ENCODE peak calls at places on chromosomes 2 and 18, in seven cellular contexts. V is bronchial epithelial cell, K is aorta, X is thoracic aorta, Y is endothelial cell of umbilical vein, A is tibial nerve, N is fibroblast of lung. B is an unnamed sample. For H3K36me3, the result is how much of the 10 kb centered on the place peaks cover.

GRCh38 chr2:46657042-46657504 is 177.7 kb downstream of the TMEM247 start:
- DNase-seq in V (peak), K (no peak), X (no peak), Y (peak), A (peak), N (peak), B (no peak)

GRCh38 chr2:12719400-12720104 is 2.8 kb downstream of the TRIB2 start:
- DNase-seq in V (peak), K (no peak), X (no peak), Y (peak), A (no peak), N (peak), B (peak)

GRCh38 chr2:195545811-195546210 is 111.2 kb upstream of the SLC39A10 start:
- DNase-seq in V (no peak), K (no peak), X (no peak), Y (no peak), A (no peak), N (no peak), B (no peak)

GRCh38 chr18:45621068-45621511 is 5.8 kb downstream of the SLC14A2 start:
- DNase-seq in V (peak), K (no peak), X (no peak), Y (peak), A (no peak), N (peak), B (no peak)

GRCh38 chr18:70450658-70451253 is 161.9 kb downstream of the SOCS6 start:
- DNase-seq in V (peak), K (no peak), X (no peak), Y (no peak), A (no peak), N (peak), B (no peak)

GRCh38 chr2:15749460-15750432 is 158.1 kb downstream of the DDX1 start:
- DNase-seq in V (no peak), K (no peak), X (no peak), Y (peak), A (no peak), N (no peak), B (peak)

GRCh38 chr2:197863744-197864143 is 59.4 kb downstream of the PLCL1 start:
- DNase-seq in V (no peak), K (no peak), X (no peak), Y (no peak), A (no peak), N (no peak), B (no peak)

GRCh38 chr2:72984172-72984671 is 66.9 kb downstream of the EMX1 start:
- DNase-seq in V (no peak), K (peak), X (no peak), Y (no peak), A (no peak), N (peak), B (no peak)

GRCh38 chr2:166413255-166413654 is 37.5 kb upstream of the SCN9A start:
- DNase-seq in V (peak), K (no peak), X (no peak), Y (no peak), A (no peak), N (no peak), B (peak)

DNA sequence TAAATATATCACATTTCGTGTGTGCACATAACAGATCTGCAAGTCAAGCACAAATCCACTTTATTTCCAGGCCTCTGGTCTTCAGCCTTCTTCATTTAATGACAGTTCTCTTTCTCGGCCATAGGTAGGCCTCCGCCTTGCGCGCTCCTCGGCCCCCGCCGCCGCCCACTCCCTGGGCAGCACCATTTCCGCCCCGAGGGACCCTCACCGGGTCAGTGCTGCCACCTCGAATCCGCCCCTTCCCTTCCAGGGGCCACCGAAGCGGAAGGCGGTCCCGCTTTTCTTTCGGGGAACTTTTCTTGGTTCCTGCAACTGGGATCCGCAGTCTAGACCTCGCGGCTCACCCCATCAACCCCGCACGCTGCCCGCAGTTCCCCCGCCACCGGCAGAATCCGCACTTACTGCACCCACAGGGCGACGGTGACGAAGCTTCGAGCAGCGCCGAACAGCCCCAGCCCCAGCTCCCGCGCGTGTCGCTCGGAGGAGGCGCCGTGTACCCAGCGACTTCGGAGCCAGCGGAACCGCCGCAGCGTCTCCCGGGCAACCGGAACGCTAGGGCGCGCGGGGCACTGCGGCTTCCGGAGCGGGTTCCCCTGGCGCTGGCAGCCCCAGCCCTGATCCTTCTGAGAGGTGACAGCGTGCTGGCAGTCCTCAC is at the start of gene CDKL4:
- DNase-seq in V (no peak), K (no peak), X (no peak), Y (no peak), A (no peak), N (no peak), B (no peak)
- H3K36me3 ChIP-seq in V (under half), K (under half), X (under half), Y (under half), A (under half), N (under half), B (under half)

GRCh38 chr2:129720761-129721160 is 258.7 kb upstream of the RAB6C start:
- DNase-seq in V (no peak), K (no peak), X (no peak), Y (no peak), A (no peak), N (no peak), B (no peak)

GRCh38 chr2:129721841-129722240 is 257.6 kb upstream of the RAB6C start:
- DNase-seq in V (no peak), K (no peak), X (no peak), Y (no peak), A (no peak), N (no peak), B (no peak)

GRCh38 chr2:129722306-129723020 is 257.0 kb upstream of the RAB6C start:
- DNase-seq in V (no peak), K (no peak), X (no peak), Y (no peak), A (no peak), N (no peak), B (no peak)

GRCh38 chr2:129724021-129724757 is 255.3 kb upstream of the RAB6C start:
- DNase-seq in V (no peak), K (no peak), X (no peak), Y (no peak), A (no peak), N (no peak), B (no peak)

GRCh38 chr2:129723277-129724020 is 256.0 kb upstream of the RAB6C start:
- DNase-seq in V (no peak), K (no peak), X (no peak), Y (no peak), A (no peak), N (no peak), B (no peak)
- H3K36me3 ChIP-seq in V (under half), K (under half), X (under half), Y (under half), A (under half), N (under half), B (under half)

GRCh38 chr2:241680827-241681599 is 5.6 kb downstream of the DTYMK start:
- DNase-seq in V (peak), K (no peak), X (no peak), Y (peak), A (no peak), N (peak), B (peak)
- H3K36me3 ChIP-seq in V (under half), K (under half), X (under half), Y (under half), A (under half), N (under half), B (under half)

GRCh38 chr2:191006997-191007604 is 6.9 kb downstream of the STAT1 start:
- DNase-seq in V (no peak), K (no peak), X (no peak), Y (no peak), A (no peak), N (no peak), B (no peak)

GRCh38 chr2:191008286-191008685 is 5.7 kb downstream of the STAT1 start:
- DNase-seq in V (no peak), K (no peak), X (no peak), Y (no peak), A (no peak), N (no peak), B (no peak)

GRCh38 chr2:191003405-191004309 is 10.3 kb downstream of the STAT1 start:
- DNase-seq in V (no peak), K (no peak), X (no peak), Y (no peak), A (no peak), N (no peak), B (no peak)

GRCh38 chr2:191009541-191010374 is 4.2 kb downstream of the STAT1 start:
- DNase-seq in V (peak), K (no peak), X (no peak), Y (no peak), A (no peak), N (peak), B (peak)

GRCh38 chr2:191006297-191006696 is 7.7 kb downstream of the STAT1 start:
- DNase-seq in V (no peak), K (no peak), X (no peak), Y (no peak), A (no peak), N (no peak), B (no peak)
- H3K36me3 ChIP-seq in V (under half), K (under half), X (under half), Y (under half), A (under half), N (under half), B (under half)

GRCh38 chr2:113260930-113261329 is 17.8 kb downstream of the PAX8 start:
- DNase-seq in V (no peak), K (no peak), X (no peak), Y (no peak), A (no peak), N (no peak), B (no peak)

GRCh38 chr2:113257511-113258264 is 21.0 kb downstream of the PAX8 start:
- DNase-seq in V (no peak), K (no peak), X (no peak), Y (no peak), A (no peak), N (no peak), B (no peak)

GRCh38 chr2:113263546-113263945 is 15.2 kb downstream of the PAX8 start:
- DNase-seq in V (no peak), K (no peak), X (no peak), Y (no peak), A (no peak), N (no peak), B (no peak)

GRCh38 chr2:113255140-113256070 is 23.3 kb downstream of the PAX8 start:
- DNase-seq in V (no peak), K (no peak), X (no peak), Y (no peak), A (no peak), N (no peak), B (peak)

GRCh38 chr2:113258748-113259147 is 20.0 kb downstream of the PAX8 start:
- DNase-seq in V (no peak), K (no peak), X (no peak), Y (no peak), A (no peak), N (no peak), B (no peak)
- H3K36me3 ChIP-seq in V (under half), K (under half), X (under half), Y (under half), A (under half), N (under half), B (under half)

DNA sequence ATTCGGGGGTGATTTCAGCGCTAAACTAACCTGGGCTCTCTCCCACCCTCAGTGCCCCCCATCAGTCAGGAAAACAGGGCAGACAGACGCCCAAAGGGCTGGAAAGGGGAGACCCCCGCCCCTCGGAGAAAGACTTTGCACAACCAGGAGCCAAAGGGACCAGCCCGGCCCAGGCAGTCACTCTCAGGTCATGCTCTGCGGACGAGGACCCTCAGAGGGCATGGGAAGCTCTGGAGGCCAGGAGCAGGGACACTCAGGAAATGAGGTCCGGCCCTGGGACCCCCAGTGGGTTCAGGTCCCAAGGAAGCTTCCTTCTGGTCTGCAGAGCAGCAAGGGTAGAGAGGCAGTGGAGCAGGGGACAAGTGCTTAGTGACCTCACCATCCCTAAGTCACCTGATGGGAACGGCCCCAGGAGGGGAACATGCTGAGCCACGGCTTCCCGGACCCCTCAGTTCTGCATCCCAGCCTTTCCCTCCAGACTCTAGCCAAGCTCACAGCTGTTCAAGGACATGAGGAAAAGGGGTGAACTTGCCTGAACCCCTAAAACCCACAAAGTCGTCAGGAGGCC is 88.0 kb upstream of the GPC1 start:
- DNase-seq in V (no peak), K (no peak), X (no peak), Y (no peak), A (no peak), N (no peak), B (no peak)
- H3K36me3 ChIP-seq in V (under half), K (under half), X (under half), Y (under half), A (under half), N (under half), B (under half)

GRCh38 chr18:35239314-35239713 is 1.5 kb upstream of the ZNF397 start:
- DNase-seq in V (no peak), K (no peak), X (no peak), Y (no peak), A (no peak), N (no peak), B (no peak)

GRCh38 chr18:35240664-35241522 is at the start of gene ZNF397:
- DNase-seq in V (peak), K (peak), X (peak), Y (peak), A (peak), N (peak), B (peak)

GRCh38 chr18:35241523-35241804 is 630 bp downstream of the ZNF397 start:
- DNase-seq in V (peak), K (no peak), X (no peak), Y (no peak), A (no peak), N (no peak), B (no peak)

GRCh38 chr18:35244671-35245070 is 3.8 kb downstream of the ZNF397 start:
- DNase-seq in V (no peak), K (no peak), X (no peak), Y (no peak), A (no peak), N (no peak), B (no peak)

GRCh38 chr18:35242426-35242825 is 1.6 kb downstream of the ZNF397 start:
- DNase-seq in V (no peak), K (no peak), X (no peak), Y (no peak), A (no peak), N (no peak), B (no peak)
- H3K36me3 ChIP-seq in V (under half), K (under half), X (under half), Y (under half), A (under half), N (under half), B (under half)

DNA sequence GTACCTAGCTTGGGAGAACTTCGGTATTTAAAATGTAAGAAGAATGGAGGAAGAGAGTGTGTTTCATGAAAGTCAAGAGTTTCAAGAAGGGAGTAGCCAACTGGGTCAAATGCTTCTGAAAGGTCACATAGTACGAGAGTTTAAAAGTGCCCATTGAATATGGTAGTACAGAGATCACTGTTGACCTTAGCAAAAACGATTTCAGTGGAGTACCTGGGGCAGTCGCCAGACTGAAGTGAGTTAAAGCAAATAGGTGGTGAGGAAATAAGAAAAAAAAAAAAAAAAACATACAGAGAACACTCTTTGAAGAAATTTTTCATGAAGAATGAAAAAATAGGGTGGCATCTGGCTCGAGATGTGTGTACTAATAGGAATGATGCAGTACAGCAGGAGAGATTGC is 11.5 kb downstream of the LIPT1 start:
- DNase-seq in V (no peak), K (no peak), X (no peak), Y (no peak), A (no peak), N (no peak), B (no peak)
- H3K36me3 ChIP-seq in V (under half), K (under half), X (under half), Y (under half), A (under half), N (under half), B (under half)

GRCh38 chr18:2920546-2921343 is 73.9 kb downstream of the EMILIN2 start:
- DNase-seq in V (no peak), K (no peak), X (no peak), Y (no peak), A (no peak), N (no peak), B (no peak)
- H3K36me3 ChIP-seq in V (under half), K (under half), X (under half), Y (under half), A (under half), N (under half), B (under half)